ENCODE peak calls at places on chromosomes 12 and 14, in seven cellular contexts. N, P, I, J, A, U and Q are unnamed samples.
A peak's percentile ranks its signal among the peaks of the same experiment; 100 is the strongest.

GRCh38 chr14:75440733-75441474 is 13.1 kb downstream of the JDP2 start:
- DNase-seq in N (peak; percentile 79), P (no peak), I (no peak), J (no peak), A (peak; percentile 95), U (peak; percentile 66), Q (peak; percentile 63)

GRCh38 chr14:104678346-104678745 is 11.1 kb upstream of the INF2 start:
- DNase-seq in N (no peak), P (no peak), I (no peak), J (peak; percentile 39), A (no peak), U (peak; percentile 60), Q (peak; percentile 60)

GRCh38 chr12:16076553-16076952 is 165.4 kb downstream of the DERA start:
- DNase-seq in N (no peak), P (no peak), I (no peak), J (peak; percentile 31), A (peak; percentile 45), U (no peak), Q (no peak)

GRCh38 chr12:14567311-14568195 is at the start of gene PLBD1:
- DNase-seq in N (peak; percentile 90), P (peak; percentile 72), I (peak; percentile 88), J (no peak), A (peak; percentile 50), U (peak; percentile 90), Q (peak; percentile 48)

GRCh38 chr14:93804654-93805053 is 16.4 kb upstream of the PRIMA1 start:
- DNase-seq in N (no peak), P (no peak), I (peak; percentile 45), J (no peak), A (no peak), U (no peak), Q (no peak)

GRCh38 chr12:112307219-112308062 is 74.8 kb downstream of the HECTD4 start:
- DNase-seq in N (no peak), P (no peak), I (no peak), J (no peak), A (no peak), U (no peak), Q (no peak)

GRCh38 chr14:68144051-68144681 is 324.6 kb downstream of the RAD51B start:
- DNase-seq in N (peak; percentile 38), P (peak; percentile 68), I (no peak), J (no peak), A (peak; percentile 93), U (no peak), Q (no peak)

GRCh38 chr12:90086281-90086680 is 377.6 kb upstream of the ATP2B1 start:
- DNase-seq in N (no peak), P (no peak), I (no peak), J (no peak), A (peak; percentile 64), U (no peak), Q (no peak)

GRCh38 chr14:101219896-101220703 is 316.6 kb upstream of the RTL1 start:
- DNase-seq in N (peak; percentile 10), P (peak; percentile 25), I (peak; percentile 44), J (no peak), A (no peak), U (no peak), Q (no peak)

GRCh38 chr14:60775296-60775695 is 40.7 kb downstream of the MNAT1 start:
- DNase-seq in N (no peak), P (no peak), I (no peak), J (no peak), A (peak; percentile 54), U (no peak), Q (no peak)

GRCh38 chr12:116591608-116592115 is 32.5 kb downstream of the MAP1LC3B2 start:
- DNase-seq in N (peak; percentile 18), P (no peak), I (no peak), J (peak; percentile 21), A (peak; percentile 76), U (no peak), Q (no peak)

GRCh38 chr14:103101257-103101963 is 6.9 kb downstream of the EXOC3L4 start:
- DNase-seq in N (no peak), P (no peak), I (no peak), J (no peak), A (no peak), U (no peak), Q (no peak)

GRCh38 chr12:122155705-122156104 is 18.3 kb downstream of the IL31 start:
- DNase-seq in N (no peak), P (no peak), I (no peak), J (no peak), A (no peak), U (no peak), Q (no peak)

GRCh38 chr14:77148510-77149231 is 7.1 kb upstream of the ZDHHC22 start:
- DNase-seq in N (no peak), P (peak; percentile 17), I (no peak), J (no peak), A (peak; percentile 15), U (no peak), Q (no peak)

GRCh38 chr12:9363145-9363544 is 154.9 kb upstream of the PZP start:
- DNase-seq in N (no peak), P (no peak), I (no peak), J (no peak), A (no peak), U (no peak), Q (no peak)

GRCh38 chr12:6684609-6685008 is 4.6 kb downstream of the ZNF384 start:
- DNase-seq in N (no peak), P (no peak), I (no peak), J (no peak), A (peak; percentile 47), U (no peak), Q (no peak)

GRCh38 chr12:109999983-110000505 is 814 bp downstream of the ANKRD13A start:
- DNase-seq in N (peak; percentile 20), P (peak; percentile 61), I (peak; percentile 81), J (no peak), A (peak; percentile 43), U (peak; percentile 43), Q (peak; percentile 33)